ENCODE peak calls at places on chromosomes 5 and 9, in five cellular contexts. H is central memory CD4-positive, alpha-beta T cell; G is NCI-H1105; M is heart left ventricle; I is right lobe of liver. U is an unnamed sample.

GRCh38 chr9:108844856-108845255 is 10.9 kb downstream of the ACTL7B start:
- DNase-seq in G (peak), I (no peak), M (no peak), H (no peak), U (no peak)

GRCh38 chr9:138052635-138053320 is 175.2 kb downstream of the CACNA1B start:
- DNase-seq in M (peak), I (peak), G (no peak), H (no peak), U (no peak)

GRCh38 chr5:170513856-170514255 is 10.0 kb downstream of the KCNIP1 start:
- DNase-seq in H (no peak), M (no peak), G (no peak), I (no peak), U (no peak)

GRCh38 chr5:179385892-179386291 is 40.6 kb upstream of the ADAMTS2 start:
- DNase-seq in I (peak), M (peak), H (no peak), G (no peak), U (no peak)

GRCh38 chr9:124285903-124286291 is 28.1 kb downstream of the NEK6 start:
- DNase-seq in M (peak), H (no peak), G (no peak), I (peak), U (peak)

GRCh38 chr9:69548676-69549075 is 123.5 kb downstream of the APBA1 start:
- DNase-seq in H (no peak), G (no peak), M (no peak), I (no peak), U (no peak)

GRCh38 chr5:54713923-54714581 is 196.5 kb downstream of the SNX18 start:
- DNase-seq in I (no peak), M (no peak), H (no peak), G (no peak), U (no peak)

GRCh38 chr9:92647671-92648446 is 22.1 kb downstream of the IPPK start:
- DNase-seq in H (no peak), M (peak), G (no peak), I (peak), U (peak)

GRCh38 chr9:21579209-21579608 is 97.1 kb upstream of the IFNE start:
- DNase-seq in G (no peak), H (peak), M (no peak), I (no peak), U (no peak)

GRCh38 chr5:142981886-142982820 is 212.0 kb downstream of the ARHGAP26 start:
- DNase-seq in G (peak), H (no peak), M (peak), I (peak), U (peak)

GRCh38 chr5:150144211-150144801 is 11.3 kb downstream of the PDGFRB start:
- DNase-seq in I (no peak), M (peak), G (no peak), H (no peak), U (no peak)

GRCh38 chr5:103598997-103599556 is 36.5 kb upstream of the NUDT12 start:
- DNase-seq in G (no peak), I (no peak), M (no peak), H (no peak), U (no peak)

GRCh38 chr9:134253596-134254205 is 72.6 kb upstream of the RXRA start:
- DNase-seq in M (no peak), I (peak), H (no peak), G (no peak), U (no peak)

GRCh38 chr5:173714551-173715428 is 98.3 kb upstream of the BOD1 start:
- DNase-seq in H (no peak), M (no peak), G (no peak), I (no peak), U (peak)

GRCh38 chr5:172488221-172488620 is 33.9 kb upstream of the SH3PXD2B start:
- DNase-seq in M (no peak), G (no peak), H (no peak), I (no peak), U (no peak)

GRCh38 chr9:81737871-81738507 is 48.6 kb upstream of the TLE1 start:
- DNase-seq in G (no peak), I (no peak), H (no peak), M (no peak), U (no peak)

GRCh38 chr5:142883025-142883424 is 112.8 kb downstream of the ARHGAP26 start:
- DNase-seq in I (no peak), G (no peak), M (no peak), H (no peak), U (no peak)

GRCh38 chr5:36768450-36768849 is 108.1 kb upstream of the NIPBL start:
- DNase-seq in H (no peak), I (no peak), G (no peak), M (no peak), U (no peak)

GRCh38 chr5:112174959-112175594 is 244.0 kb downstream of the EPB41L4A start:
- DNase-seq in G (peak), M (no peak), I (no peak), H (peak), U (no peak)

GRCh38 chr5:43429706-43430105 is 17.5 kb upstream of the CCL28 start:
- DNase-seq in H (no peak), M (no peak), G (no peak), I (no peak), U (no peak)

GRCh38 chr9:12956261-12956660 is 181.4 kb downstream of the LURAP1L start:
- DNase-seq in H (no peak), G (no peak), I (no peak), M (no peak), U (no peak)

GRCh38 chr9:115063058-115063850 is 54.7 kb downstream of the TNC start:
- DNase-seq in H (no peak), M (no peak), G (no peak), I (no peak), U (no peak)

GRCh38 chr5:99119326-99119725 is 190.5 kb upstream of the CHD1 start:
- DNase-seq in H (no peak), G (no peak), I (no peak), M (no peak), U (no peak)

GRCh38 chr9:3498691-3499090 is 27.1 kb downstream of the RFX3 start:
- DNase-seq in G (peak), M (no peak), I (no peak), H (no peak), U (no peak)

GRCh38 chr5:119036101-119036762 is 34.7 kb upstream of the DMXL1 start:
- DNase-seq in I (no peak), H (no peak), M (no peak), G (no peak), U (no peak)

GRCh38 chr5:146890733-146891440 is 12.3 kb upstream of the PPP2R2B start:
- DNase-seq in M (no peak), I (no peak), G (no peak), H (no peak), U (no peak)

GRCh38 chr5:40333459-40334241 is 346.1 kb upstream of the PTGER4 start:
- DNase-seq in M (no peak), I (no peak), G (no peak), H (no peak), U (no peak)

GRCh38 chr9:121660876-121661275 is 9.4 kb downstream of the DAB2IP start:
- DNase-seq in M (no peak), G (no peak), I (no peak), H (no peak), U (no peak)

GRCh38 chr5:68299575-68299974 is 84.0 kb downstream of the PIK3R1 start:
- DNase-seq in G (no peak), H (no peak), M (no peak), I (no peak), U (no peak)

GRCh38 chr5:179413086-179413690 is 67.9 kb upstream of the ADAMTS2 start:
- DNase-seq in G (no peak), H (no peak), I (no peak), M (no peak), U (no peak)

U was measured in lower lobe of right lung.